ENCODE peak calls at places on chromosomes 16 and 17, in five cellular contexts. J, X, S, R and F are unnamed samples.

GRCh38 chr16:17275076-17275732 is 195.6 kb downstream of the XYLT1 start:
- DNase-seq in J (no peak), X (peak; percentile 68), R (no peak), S (peak; percentile 85), F (no peak)

GRCh38 chr16:89431158-89431584 is 59.2 kb downstream of the ANKRD11 start:
- DNase-seq in S (no peak), R (no peak), J (no peak), X (no peak), F (no peak)

GRCh38 chr17:44402564-44403172 is 13.2 kb upstream of the ITGA2B start:
- DNase-seq in X (no peak), S (no peak), J (no peak), R (peak; percentile 69), F (no peak)

GRCh38 chr16:66483689-66484452 is 56.8 kb downstream of the BEAN1 start:
- DNase-seq in R (no peak), X (peak; percentile 59), S (peak; percentile 69), J (peak; percentile 69), F (peak; percentile 90)

GRCh38 chr16:17416461-17417221 is 54.1 kb downstream of the XYLT1 start:
- DNase-seq in S (no peak), J (no peak), R (peak; percentile 89), X (no peak), F (no peak)

GRCh38 chr17:33140413-33141099 is 148.9 kb downstream of the SPACA3 start:
- DNase-seq in R (no peak), J (no peak), X (no peak), S (no peak), F (no peak)

GRCh38 chr16:81514041-81514559 is 69.5 kb downstream of the CMIP start:
- DNase-seq in R (no peak), J (no peak), S (no peak), X (no peak), F (peak; percentile 57)

GRCh38 chr17:2996938-2997670 is 66.3 kb downstream of the OR1D5 start:
- DNase-seq in S (no peak), R (no peak), J (no peak), X (no peak), F (no peak)

GRCh38 chr16:67463691-67464090 is 17.3 kb downstream of the ATP6V0D1 start:
- DNase-seq in J (no peak), X (no peak), S (no peak), R (no peak), F (no peak)

GRCh38 chr17:72419866-72420774 is 299.3 kb downstream of the SOX9 start:
- DNase-seq in S (no peak), X (no peak), R (peak; percentile 92), J (no peak), F (no peak)
- TF ChIP-seq EZH2 in S (no peak), X (no peak), R (no peak), J (no peak), F (no peak)

DNA sequence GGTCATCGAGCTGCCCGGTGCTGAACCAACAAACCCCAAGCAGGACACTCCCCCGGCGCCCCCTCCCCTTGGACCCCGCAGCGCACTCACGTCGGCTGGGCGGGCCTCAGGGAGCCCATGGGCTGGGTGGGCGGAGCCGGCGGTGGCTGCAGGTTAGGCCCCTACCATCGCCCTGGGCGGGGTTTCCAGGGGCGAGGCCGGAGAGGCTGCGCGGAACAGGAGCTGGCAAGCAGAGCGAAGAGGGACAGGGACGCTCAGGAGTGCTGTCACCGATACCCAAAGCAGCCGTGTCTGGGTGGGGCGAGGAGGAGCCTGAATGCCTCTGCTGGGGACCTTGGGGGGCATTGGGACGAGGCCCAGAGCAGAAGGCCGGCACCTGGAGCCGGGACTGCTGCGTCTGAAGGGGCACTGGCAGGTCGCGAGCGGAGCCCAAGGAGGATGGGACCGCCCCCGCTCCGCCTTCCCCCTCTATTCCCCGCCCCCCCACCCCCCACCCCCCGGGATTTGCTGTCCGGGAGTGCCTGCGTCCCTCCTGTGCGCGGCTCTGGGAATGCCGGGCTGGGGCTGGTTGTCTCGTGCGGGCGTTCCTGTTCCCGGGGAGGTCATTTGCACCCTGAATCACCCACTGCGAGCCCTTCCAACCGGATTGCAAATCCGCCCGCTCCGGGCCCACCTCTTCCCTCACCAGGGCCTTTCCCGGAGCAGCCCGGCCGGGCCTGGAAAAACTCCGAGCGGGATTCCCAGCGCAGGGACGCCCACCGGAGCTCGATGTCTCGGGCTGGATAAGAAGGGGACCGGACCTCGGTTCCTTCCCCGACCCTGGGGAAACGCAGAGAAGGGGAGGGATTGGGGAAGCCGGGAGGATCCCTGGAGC is 902 bp downstream of the ARHGAP27 start:
- DNase-seq in S (peak; percentile 76), X (peak; percentile 87), J (peak; percentile 63), R (no peak), F (peak; percentile 92)
- TF ChIP-seq SP1 in S (no peak), X (no peak), J (no peak), R (no peak), F (no peak)

GRCh38 chr16:19884021-19884485 is 595 bp downstream of the GPRC5B start:
- DNase-seq in X (no peak), S (no peak), J (no peak), R (no peak), F (no peak)
- TF ChIP-seq EZH2 in X (no peak), S (no peak), J (no peak), R (no peak), F (no peak)

DNA sequence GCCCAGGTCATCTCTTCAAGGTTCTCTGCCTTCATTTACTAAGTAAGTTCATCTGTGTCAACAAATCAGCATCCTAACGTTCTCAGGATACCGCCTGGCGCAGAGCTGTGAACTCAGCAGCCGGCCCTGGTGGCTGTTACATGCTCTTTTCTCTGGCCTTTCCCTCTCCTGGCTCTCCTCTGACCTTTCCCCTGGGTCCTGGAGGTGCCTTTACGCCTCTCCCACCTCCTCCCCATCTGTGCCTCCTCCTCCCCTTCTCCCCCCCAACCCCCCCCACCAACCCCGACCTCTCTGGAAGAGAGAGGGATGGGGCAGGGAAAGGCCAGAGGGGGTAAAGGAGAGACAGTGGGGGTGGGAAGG is 19.5 kb downstream of the COTL1 start:
- DNase-seq in X (no peak), R (no peak), J (no peak), S (no peak), F (no peak)
- TF ChIP-seq SP1 in X (no peak), R (no peak), J (no peak), S (no peak), F (no peak)

GRCh38 chr16:84295203-84295850 is 649 bp downstream of the WFDC1 start:
- DNase-seq in S (no peak), R (no peak), X (no peak), J (no peak), F (no peak)
- TF ChIP-seq EZH2 in S (no peak), R (no peak), X (no peak), J (no peak), F (no peak)

GRCh38 chr17:34579979-34580684 is 750 bp downstream of the TMEM132E start:
- DNase-seq in J (no peak), R (no peak), S (no peak), X (no peak), F (no peak)
- TF ChIP-seq SP1 in J (no peak), R (no peak), S (no peak), X (no peak), F (no peak)